ENCODE peak calls at places on chromosomes 2 and 18, in seven cellular contexts. E, C, W, M, R, Y and H are unnamed samples.

GRCh38 chr2:5373200-5373599 is 319.0 kb upstream of the SOX11 start:
- DNase-seq in R (no peak), W (peak), C (no peak), M (no peak), Y (no peak), E (no peak), H (no peak)

GRCh38 chr2:162435676-162436075 is 91.7 kb downstream of the GCA start:
- DNase-seq in E (no peak), W (no peak), R (no peak), M (no peak), Y (no peak), C (no peak), H (no peak)

GRCh38 chr2:30296496-30296895 is 65.2 kb downstream of the LBH start:
- DNase-seq in Y (no peak), M (no peak), W (no peak), R (no peak), E (no peak), C (no peak), H (no peak)

GRCh38 chr2:53670351-53670750 is 97.3 kb upstream of the CHAC2 start:
- DNase-seq in C (no peak), M (no peak), R (no peak), E (no peak), Y (no peak), W (no peak), H (no peak)

GRCh38 chr2:45964226-45964841 is 312.9 kb downstream of the PRKCE start:
- DNase-seq in M (no peak), E (peak), W (peak), Y (no peak), C (no peak), R (peak), H (peak)

GRCh38 chr2:165793161-165793778 is 777 bp downstream of the GALNT3 start:
- DNase-seq in Y (no peak), M (peak), C (no peak), E (no peak), R (peak), W (peak), H (no peak)

GRCh38 chr2:132824716-132825115 is 154.7 kb upstream of the LYPD1 start:
- DNase-seq in C (no peak), R (no peak), W (no peak), E (no peak), Y (no peak), M (no peak), H (no peak)

GRCh38 chr2:114507744-114508143 is 65.3 kb downstream of the DPP10 start:
- DNase-seq in C (no peak), W (no peak), Y (no peak), M (no peak), E (no peak), R (no peak), H (no peak)

GRCh38 chr18:49971462-49971861 is 158.1 kb upstream of the ACAA2 start:
- DNase-seq in Y (no peak), R (no peak), C (no peak), M (no peak), W (no peak), E (no peak), H (no peak)

GRCh38 chr18:44819944-44820510 is 139.3 kb downstream of the SETBP1 start:
- DNase-seq in Y (no peak), E (no peak), C (no peak), W (peak), M (no peak), R (no peak), H (no peak)